ENCODE peak calls at places on chromosomes 11 and 22, in five cellular contexts. Y, V, X, A and W are unnamed samples.

GRCh38 chr22:49523374-49524008 is 304.2 kb downstream of the BRD1 start:
- DNase-seq in Y (no peak), X (no peak), A (no peak), V (no peak), W (no peak)

GRCh38 chr11:45900916-45901617 is 6.0 kb downstream of the FREY1 start:
- DNase-seq in A (no peak), Y (no peak), X (no peak), V (no peak), W (no peak)

GRCh38 chr22:47164514-47165337 is 402.3 kb downstream of the TBC1D22A start:
- DNase-seq in X (no peak), Y (peak; percentile 12), V (no peak), A (no peak), W (no peak)

GRCh38 chr11:34970033-34970432 is 53.6 kb downstream of the PDHX start:
- DNase-seq in V (no peak), X (no peak), A (no peak), Y (no peak), W (no peak)

GRCh38 chr11:473415-473814 is 23.3 kb downstream of the PTDSS2 start:
- DNase-seq in Y (no peak), A (no peak), X (no peak), V (no peak), W (no peak)

GRCh38 chr11:75635009-75635909 is 33.6 kb downstream of the MAP6 start:
- DNase-seq in V (no peak), X (no peak), A (peak; percentile 72), Y (peak; percentile 52), W (no peak)

GRCh38 chr11:36619502-36619901 is 21.5 kb upstream of the RAG2 start:
- DNase-seq in V (no peak), Y (no peak), X (no peak), A (no peak), W (no peak)

GRCh38 chr11:123261345-123262106 is 66.5 kb upstream of the CLMP start:
- DNase-seq in Y (peak; percentile 86), V (peak; percentile 86), X (peak; percentile 84), A (peak; percentile 67), W (peak; percentile 13)

GRCh38 chr22:42928969-42929837 is 72.1 kb upstream of the ARFGAP3 start:
- DNase-seq in V (no peak), Y (no peak), A (no peak), X (peak; percentile 61), W (no peak)

GRCh38 chr11:44573333-44573732 is 7.9 kb downstream of the CD82 start:
- DNase-seq in V (no peak), A (peak; percentile 40), Y (no peak), X (no peak), W (no peak)

GRCh38 chr11:116478676-116479075 is 294.1 kb downstream of the BUD13 start:
- DNase-seq in X (no peak), Y (no peak), V (no peak), A (no peak), W (no peak)

GRCh38 chr22:33666249-33666648 is 254.0 kb downstream of the LARGE1 start:
- DNase-seq in Y (no peak), A (no peak), X (no peak), V (no peak), W (no peak)

GRCh38 chr22:43827336-43827735 is 15.2 kb upstream of the EFCAB6 start:
- DNase-seq in A (no peak), Y (no peak), V (no peak), X (no peak), W (no peak)

GRCh38 chr22:42863349-42863911 is 6.4 kb upstream of the ARFGAP3 start:
- DNase-seq in A (peak; percentile 88), X (no peak), V (peak; percentile 66), Y (no peak), W (no peak)

GRCh38 chr22:24893341-24894070 is 53.0 kb downstream of the LHFPL7 start:
- DNase-seq in Y (no peak), A (no peak), X (no peak), V (no peak), W (no peak)

GRCh38 chr22:23193882-23194281 is 13.6 kb downstream of the BCR start:
- DNase-seq in X (no peak), A (peak; percentile 27), Y (no peak), V (no peak), W (no peak)

GRCh38 chr11:44303401-44303938 is 6.5 kb downstream of the ALX4 start:
- DNase-seq in V (no peak), Y (no peak), A (no peak), X (no peak), W (no peak)

GRCh38 chr11:131025020-131025419 is 108.7 kb upstream of the SNX19 start:
- DNase-seq in V (peak; percentile 17), X (no peak), Y (no peak), A (peak; percentile 72), W (no peak)

GRCh38 chr11:130023204-130023603 is 20.6 kb upstream of the PRDM10 start:
- DNase-seq in A (peak; percentile 48), Y (no peak), V (peak; percentile 71), X (no peak), W (no peak)

GRCh38 chr11:30585067-30585891 is 874 bp downstream of the MPPED2 start:
- DNase-seq in V (no peak), A (no peak), X (no peak), Y (no peak), W (no peak)

GRCh38 chr11:31531293-31531692 is 21.7 kb downstream of the ELP4 start:
- DNase-seq in A (no peak), X (no peak), Y (no peak), V (no peak), W (no peak)

GRCh38 chr11:7830740-7831139 is 34.0 kb upstream of the OR5P2 start:
- DNase-seq in V (no peak), X (no peak), A (no peak), Y (no peak), W (no peak)

GRCh38 chr11:118872403-118872821 is 11.3 kb upstream of the CXCR5 start:
- DNase-seq in Y (no peak), V (no peak), A (no peak), X (no peak), W (peak; percentile 56)

GRCh38 chr11:97856666-97857065 is 1164.1 kb upstream of the CNTN5 start:
- DNase-seq in X (no peak), A (no peak), V (no peak), Y (no peak), W (no peak)

GRCh38 chr11:3231851-3232744 is at the start of gene MRGPRE:
- DNase-seq in A (no peak), X (peak; percentile 30), Y (peak; percentile 42), V (peak; percentile 12), W (no peak)

GRCh38 chr11:116787436-116787785 is 412 bp downstream of the ZPR1 start:
- DNase-seq in Y (no peak), X (no peak), A (peak; percentile 10), V (no peak), W (no peak)

GRCh38 chr22:48889209-48889830 is 938.4 kb downstream of the BRD1 start:
- DNase-seq in Y (no peak), V (no peak), A (no peak), X (no peak), W (no peak)

GRCh38 chr11:77188323-77188911 is 60.4 kb downstream of the MYO7A start:
- DNase-seq in Y (peak; percentile 76), X (peak; percentile 71), A (peak; percentile 75), V (peak; percentile 81), W (peak; percentile 51)

GRCh38 chr11:60950024-60950423 is 2.0 kb downstream of the SLC15A3 start:
- DNase-seq in Y (no peak), X (no peak), A (no peak), V (no peak), W (no peak)

GRCh38 chr11:73866095-73866579 is 10.5 kb downstream of the COA4 start:
- DNase-seq in A (peak; percentile 69), V (no peak), X (no peak), Y (no peak), W (no peak)

GRCh38 chr22:23184100-23184763 is 3.9 kb downstream of the BCR start:
- DNase-seq in Y (no peak), V (no peak), X (no peak), A (no peak), W (no peak)

GRCh38 chr11:68924073-68924925 is 20.6 kb downstream of the IGHMBP2 start:
- DNase-seq in X (no peak), A (no peak), Y (no peak), V (peak; percentile 21), W (no peak)

DNA sequence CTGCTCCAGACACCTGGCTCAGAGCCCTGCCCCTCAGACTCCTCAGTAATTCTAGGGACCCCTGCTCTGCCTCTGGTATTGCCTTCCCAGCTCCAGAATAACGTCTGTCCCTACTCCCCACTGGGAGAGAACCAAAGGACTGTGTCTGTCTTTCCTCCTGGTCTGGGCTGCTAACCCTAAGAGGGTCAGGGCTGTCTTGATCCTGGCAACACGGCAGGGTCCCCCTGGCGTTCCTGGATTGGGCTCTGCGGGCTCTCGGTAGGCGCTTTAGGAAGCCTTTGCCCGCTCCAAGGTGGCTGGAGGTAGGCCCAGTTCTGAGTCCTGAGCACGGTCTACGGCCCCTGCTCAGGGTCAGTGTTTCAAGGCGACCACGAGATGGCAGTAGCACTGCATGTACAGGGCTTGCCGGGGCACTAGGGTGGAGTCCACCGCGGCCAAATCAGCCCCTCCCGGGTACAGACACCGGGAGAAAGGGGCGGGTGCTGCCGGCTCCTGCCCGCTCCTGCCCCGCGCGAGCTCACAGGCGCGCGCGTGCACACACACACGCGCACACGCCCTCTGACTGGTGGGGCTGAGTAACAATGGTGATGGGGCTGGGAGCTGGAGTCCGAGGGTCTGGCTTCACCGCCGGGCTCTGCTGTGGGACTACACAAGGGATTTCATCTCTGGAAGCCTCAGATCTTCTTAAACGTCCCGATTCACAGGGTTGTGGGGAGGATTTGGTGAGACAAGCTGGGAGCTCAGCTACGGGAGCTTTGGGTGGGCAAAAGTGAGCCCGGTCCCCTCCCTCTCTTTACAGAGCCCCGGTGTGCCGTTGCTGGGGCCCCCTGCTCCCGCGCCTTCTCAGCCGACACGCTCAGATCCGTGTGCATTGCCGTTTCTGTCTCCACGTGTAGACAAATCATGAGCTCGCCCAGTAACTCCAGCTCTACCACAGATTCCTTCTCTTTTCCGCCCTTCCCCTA is 30.1 kb upstream of the HMOX1 start:
- DNase-seq in Y (peak; percentile 95), A (peak; percentile 89), X (peak; percentile 93), V (peak; percentile 92), W (peak; percentile 69)
- H3K4me3 ChIP-seq in Y (peak overlapping the region; percentile 47), A (peak overlapping the region; percentile 43), X (peak overlapping the region; percentile 4), V (peak overlapping the region; percentile 67), W (peak overlapping the region; percentile 55)

GRCh38 chr11:65292866-65293265 is 21.8 kb upstream of the CDC42EP2 start:
- DNase-seq in V (no peak), Y (no peak), X (no peak), A (no peak), W (no peak)
- H3K4me1 ChIP-seq in V (peaks cover 34% of the 10 kb centered on the region), Y (peaks cover 29% of the 10 kb centered on the region), X (peaks cover 15% of the 10 kb centered on the region), A (peaks cover 42% of the 10 kb centered on the region), W (no peaks in the 10 kb centered on the region)

DNA sequence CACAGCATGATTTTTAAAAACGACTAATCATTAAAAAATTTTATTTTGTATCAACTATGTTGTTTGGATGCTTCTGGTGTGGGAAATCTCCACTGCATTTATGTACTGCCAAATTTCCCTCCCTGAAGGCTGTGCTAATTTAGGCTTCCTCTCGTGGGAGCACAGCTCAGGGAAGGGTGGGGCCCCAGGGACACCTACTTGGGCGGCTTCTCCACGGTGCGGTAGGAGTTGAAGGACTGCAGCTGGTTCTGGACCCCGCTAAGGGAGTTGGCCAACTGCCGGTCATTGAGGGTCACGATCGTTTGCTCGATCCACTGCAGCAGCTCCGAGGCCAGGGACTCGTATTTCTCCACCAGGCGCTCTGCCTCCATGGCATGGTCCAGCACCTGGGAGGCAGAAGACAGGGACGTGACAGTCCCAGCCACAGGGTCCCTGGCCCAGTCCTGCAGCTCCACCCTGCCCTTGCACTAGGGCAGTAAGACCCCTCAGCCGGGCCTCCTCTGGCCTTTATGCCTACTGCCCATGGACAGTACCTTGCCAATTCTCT is 18.6 kb downstream of the SPTBN2 start:
- DNase-seq in A (no peak), Y (no peak), V (no peak), X (no peak), W (no peak)
- H3K36me3 ChIP-seq in A (no peaks in the 10 kb centered on the region), Y (no peaks in the 10 kb centered on the region), V (peaks cover 6% of the 10 kb centered on the region), X (no peaks in the 10 kb centered on the region), W (no peaks in the 10 kb centered on the region)

GRCh38 chr11:90179923-90180322 is 42.9 kb downstream of the CHORDC1 start:
- DNase-seq in V (no peak), A (no peak), Y (no peak), X (no peak), W (no peak)
- H3K4me3 ChIP-seq in V (no peak overlapping the region), A (no peak overlapping the region), Y (no peak overlapping the region), X (no peak overlapping the region), W (no peak overlapping the region)